ENCODE peak calls at places on chromosomes 7 and 10, in six cellular contexts. X, Y, C, N, M and O are unnamed samples.

GRCh38 chr7:83677180-83677866 is 28.4 kb upstream of the SEMA3E start:
- DNase-seq in M (no peak), C (no peak), Y (no peak), X (no peak), N (peak), O (peak)

GRCh38 chr10:119278126-119278701 is 70.8 kb downstream of the GRK5 start:
- DNase-seq in N (no peak), C (no peak), M (no peak), Y (no peak), X (no peak), O (no peak)

GRCh38 chr7:100865372-100865911 is 1.7 kb upstream of the TRIP6 start:
- DNase-seq in M (no peak), N (no peak), C (no peak), X (no peak), Y (no peak), O (peak)

GRCh38 chr10:128934492-128934891 is 532.5 kb upstream of the MGMT start:
- DNase-seq in X (no peak), Y (no peak), N (no peak), C (no peak), M (no peak), O (no peak)

GRCh38 chr7:155816192-155816508 is 3.9 kb upstream of the SHH start:
- DNase-seq in C (no peak), N (no peak), M (no peak), Y (no peak), X (no peak), O (no peak)

GRCh38 chr10:70658582-70659136 is 13.6 kb upstream of the ADAMTS14 start:
- DNase-seq in C (no peak), X (no peak), N (no peak), Y (no peak), M (no peak), O (no peak)

GRCh38 chr10:84850826-84851225 is 522.4 kb downstream of the CCSER2 start:
- DNase-seq in Y (no peak), C (no peak), M (no peak), X (no peak), N (no peak), O (no peak)

GRCh38 chr7:6148724-6149360 is 117.7 kb downstream of the ANKRD61 start:
- DNase-seq in Y (no peak), M (no peak), N (no peak), X (no peak), C (no peak), O (no peak)

GRCh38 chr10:79331709-79332108 is 15.6 kb upstream of the PPIF start:
- DNase-seq in X (peak), N (no peak), Y (no peak), M (no peak), C (no peak), O (peak)

GRCh38 chr10:132937861-132938260 is 4.5 kb downstream of the CFAP46 start:
- DNase-seq in N (no peak), X (no peak), M (no peak), Y (no peak), C (no peak), O (no peak)

GRCh38 chr10:71077143-71077581 is 135.2 kb upstream of the UNC5B start:
- DNase-seq in C (peak), Y (no peak), X (no peak), M (peak), N (no peak), O (no peak)

GRCh38 chr7:52482076-52482475 is 553.4 kb upstream of the POM121L12 start:
- DNase-seq in C (no peak), M (no peak), N (no peak), X (no peak), Y (no peak), O (no peak)

GRCh38 chr7:12074889-12075288 is 136.2 kb upstream of the TMEM106B start:
- DNase-seq in X (no peak), M (no peak), N (no peak), C (no peak), Y (no peak), O (no peak)